ENCODE peak calls at places on chromosomes 12 and 14, in six cellular contexts. X is MM.1S, D is GM12878, W is fibroblast of lung, Z is neural progenitor cell, V is SK-N-SH. H is an unnamed sample. For H3K4me1, the result is how much of the 10 kb centered on the place peaks cover.

GRCh38 chr14:59926534-59926933 is 6.6 kb downstream of the LRRC9 start:
- DNase-seq in X (no peak), D (no peak), W (no peak), Z (no peak), V (no peak), H (no peak)

GRCh38 chr12:124286414-124286813 is 8.5 kb upstream of the RFLNA start:
- DNase-seq in X (no peak), D (no peak), W (peak), Z (no peak), V (peak), H (peak)

GRCh38 chr14:54902143-54902520 is 494 bp downstream of the GCH1 start:
- DNase-seq in X (peak), D (no peak), W (peak), Z (peak), V (peak), H (peak)

GRCh38 chr14:56378474-56378873 is 201.1 kb upstream of the TMEM260 start:
- DNase-seq in X (no peak), D (no peak), W (peak), Z (no peak), V (no peak), H (peak)

GRCh38 chr12:114769634-114770033 is 85.7 kb upstream of the TBX3 start:
- DNase-seq in X (no peak), D (no peak), W (no peak), Z (no peak), V (no peak), H (no peak)

GRCh38 chr14:73786632-73786941 is 65.0 kb upstream of the PTGR2 start:
- DNase-seq in X (no peak), D (no peak), W (peak), Z (peak), V (peak), H (no peak)

GRCh38 chr14:58805605-58806358 is 168.0 kb downstream of the DACT1 start:
- DNase-seq in X (no peak), D (no peak), W (peak), Z (no peak), V (no peak), H (peak)

GRCh38 chr14:59704054-59704453 is 127.4 kb upstream of the CCDC175 start:
- DNase-seq in X (no peak), D (no peak), W (no peak), Z (no peak), V (no peak), H (no peak)

GRCh38 chr12:108637222-108637621 is 3.5 kb upstream of the SELPLG start:
- DNase-seq in X (peak), D (no peak), W (no peak), Z (no peak), V (no peak), H (no peak)
- H3K9ac ChIP-seq in X (peak), D (peak), W (no peak), Z (no peak), V (no peak), H (no peak)

DNA sequence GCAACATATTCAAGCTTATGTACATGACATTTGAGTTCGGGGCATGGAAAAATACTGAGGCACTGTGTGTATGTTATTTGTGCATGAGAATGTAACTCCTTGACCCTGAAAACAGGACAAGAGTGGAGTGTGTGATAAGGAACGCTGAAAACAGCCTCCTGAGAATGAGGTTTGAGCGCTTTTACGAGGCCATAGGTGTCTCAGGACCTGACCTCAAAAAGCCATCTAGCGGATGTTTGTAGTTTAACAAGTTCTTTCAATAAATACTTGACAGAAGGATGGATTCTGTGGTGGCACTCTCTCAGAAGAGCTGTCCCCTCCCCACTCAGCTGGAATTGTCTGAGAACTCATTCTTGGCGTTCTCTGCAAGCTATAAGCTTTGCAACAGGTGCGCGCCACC is 350.5 kb upstream of the TMTC1 start:
- DNase-seq in X (peak), D (no peak), W (no peak), Z (peak), V (no peak), H (no peak)
- TF ChIP-seq CTCF in X (peak), D (peak), W (no peak), Z (peak), V (no peak), H (no peak)

GRCh38 chr14:70888151-70888499 is 19.1 kb upstream of the PCNX1 start:
- DNase-seq in X (no peak), D (no peak), W (no peak), Z (no peak), V (no peak), H (no peak)
- H3K4me1 ChIP-seq in X (under half), D (half or more), W (under half), Z (under half), V (under half), H (under half)

GRCh38 chr14:34046799-34047520 is 96.1 kb upstream of the EGLN3 start:
- DNase-seq in X (no peak), D (no peak), W (no peak), Z (no peak), V (no peak), H (no peak)

GRCh38 chr14:34052658-34053014 is 101.8 kb upstream of the EGLN3 start:
- DNase-seq in X (no peak), D (no peak), W (peak), Z (no peak), V (no peak), H (peak)

GRCh38 chr14:34050606-34051005 is 99.7 kb upstream of the EGLN3 start:
- DNase-seq in X (no peak), D (no peak), W (peak), Z (no peak), V (no peak), H (peak)

GRCh38 chr14:34051966-34052657 is 101.2 kb upstream of the EGLN3 start:
- DNase-seq in X (peak), D (peak), W (peak), Z (no peak), V (no peak), H (peak)

GRCh38 chr14:34049769-34050168 is 98.9 kb upstream of the EGLN3 start:
- DNase-seq in X (no peak), D (no peak), W (no peak), Z (no peak), V (no peak), H (no peak)
- H3K9ac ChIP-seq in X (no peak), D (no peak), W (no peak), Z (no peak), V (no peak), H (no peak)